ENCODE peak calls at places on chromosome 18, in seven cellular contexts. I is SK-N-SH, S is GM12878, J is HCT116, Q is HepG2, O is H1, T is K562. F is an unnamed sample.

GRCh38 chr18:78875268-78875997 is 104.2 kb upstream of the SALL3 start:
- DNase-seq in I (peak; percentile 38), S (no peak), J (peak; percentile 19), Q (peak; percentile 8), O (peak; percentile 36), T (peak; percentile 19), F (peak; percentile 65)

GRCh38 chr18:36561046-36561445 is 263.5 kb downstream of the FHOD3 start:
- DNase-seq in I (no peak), S (no peak), J (no peak), Q (no peak), O (no peak), T (no peak), F (no peak)

GRCh38 chr18:31399336-31400032 is 22.9 kb downstream of the DSG4 start:
- DNase-seq in I (no peak), S (no peak), J (peak; percentile 83), Q (peak; percentile 55), O (no peak), T (no peak), F (no peak)

GRCh38 chr18:62759704-62760402 is 44.5 kb downstream of the PHLPP1 start:
- DNase-seq in I (no peak), S (no peak), J (no peak), Q (no peak), O (no peak), T (no peak), F (no peak)

GRCh38 chr18:9758624-9759075 is 50.5 kb downstream of the RAB31 start:
- DNase-seq in I (no peak), S (no peak), J (no peak), Q (no peak), O (no peak), T (no peak), F (no peak)

GRCh38 chr18:10878703-10879102 is 270.7 kb downstream of the PIEZO2 start:
- DNase-seq in I (no peak), S (peak; percentile 93), J (no peak), Q (no peak), O (no peak), T (no peak), F (no peak)

GRCh38 chr18:42296192-42296591 is 341.2 kb downstream of the PIK3C3 start:
- DNase-seq in I (no peak), S (no peak), J (no peak), Q (no peak), O (no peak), T (no peak), F (no peak)

GRCh38 chr18:59932401-59932800 is 32.6 kb downstream of the PMAIP1 start:
- DNase-seq in I (peak; percentile 30), S (no peak), J (no peak), Q (no peak), O (no peak), T (no peak), F (no peak)

GRCh38 chr18:49976810-49977209 is 163.5 kb upstream of the ACAA2 start:
- DNase-seq in I (no peak), S (no peak), J (no peak), Q (no peak), O (no peak), T (no peak), F (no peak)

GRCh38 chr18:10274327-10274726 is 180.1 kb upstream of the APCDD1 start:
- DNase-seq in I (no peak), S (no peak), J (no peak), Q (no peak), O (no peak), T (no peak), F (no peak)

GRCh38 chr18:44869533-44869932 is 188.8 kb downstream of the SETBP1 start:
- DNase-seq in I (no peak), S (no peak), J (no peak), Q (no peak), O (no peak), T (no peak), F (no peak)

GRCh38 chr18:35542356-35542755 is 39.2 kb upstream of the GALNT1 start:
- DNase-seq in I (no peak), S (no peak), J (no peak), Q (no peak), O (no peak), T (no peak), F (no peak)

GRCh38 chr18:63177822-63178525 is 141.6 kb downstream of the BCL2 start:
- DNase-seq in I (no peak), S (no peak), J (no peak), Q (no peak), O (no peak), T (no peak), F (peak; percentile 63)

GRCh38 chr18:10798727-10799435 is 273.1 kb downstream of the NAPG start:
- DNase-seq in I (no peak), S (no peak), J (no peak), Q (peak; percentile 19), O (no peak), T (peak; percentile 22), F (no peak)

GRCh38 chr18:24766376-24766775 is 305.9 kb downstream of the HRH4 start:
- DNase-seq in I (no peak), S (no peak), J (no peak), Q (no peak), O (no peak), T (no peak), F (no peak)

GRCh38 chr18:76452357-76452756 is 42.7 kb downstream of the ZNF516 start:
- DNase-seq in I (no peak), S (no peak), J (no peak), Q (no peak), O (no peak), T (no peak), F (no peak)

GRCh38 chr18:40877096-40877495 is 1077.9 kb upstream of the PIK3C3 start:
- DNase-seq in I (no peak), S (no peak), J (no peak), Q (no peak), O (no peak), T (no peak), F (no peak)

GRCh38 chr18:47184419-47185050 is 8.4 kb upstream of the IER3IP1 start:
- DNase-seq in I (no peak), S (no peak), J (peak; percentile 27), Q (peak; percentile 52), O (no peak), T (peak; percentile 37), F (no peak)

GRCh38 chr18:44464401-44465185 is 216.1 kb upstream of the SETBP1 start:
- DNase-seq in I (no peak), S (no peak), J (no peak), Q (no peak), O (no peak), T (no peak), F (no peak)

GRCh38 chr18:63346031-63346430 is 21.0 kb downstream of the KDSR start:
- DNase-seq in I (no peak), S (no peak), J (no peak), Q (no peak), O (no peak), T (no peak), F (no peak)

GRCh38 chr18:38900445-38900844 is 1334.8 kb upstream of the CELF4 start:
- DNase-seq in I (no peak), S (no peak), J (no peak), Q (no peak), O (no peak), T (no peak), F (no peak)

GRCh38 chr18:38898167-38898566 is 1332.6 kb upstream of the CELF4 start:
- DNase-seq in I (no peak), S (no peak), J (no peak), Q (no peak), O (no peak), T (no peak), F (no peak)
- TF ChIP-seq JUND in I (no peak), S (no peak), J (no peak), Q (no peak), O (no peak), T (no peak), F (no peak)

DNA sequence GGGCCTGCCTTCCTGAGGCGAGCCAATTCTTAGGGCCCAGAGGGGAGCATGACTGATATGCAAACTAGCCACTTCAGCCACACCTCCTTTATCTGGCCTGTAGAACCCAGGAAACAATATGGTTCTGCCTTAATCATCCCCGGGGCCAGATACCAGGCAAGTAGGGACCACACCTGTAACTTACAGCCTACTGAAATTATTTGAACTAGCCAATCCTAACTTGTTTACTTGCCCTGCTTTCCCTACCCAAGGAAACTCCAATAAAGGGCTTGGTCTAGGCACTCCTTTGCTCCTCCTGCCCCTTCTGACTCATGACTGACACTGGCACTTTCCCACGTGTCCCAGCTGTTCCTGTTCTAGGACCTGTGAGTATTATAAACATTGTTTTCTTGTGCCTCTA is 57.6 kb downstream of the MYOM1 start:
- DNase-seq in I (no peak), S (no peak), J (no peak), Q (no peak), O (no peak), T (no peak), F (no peak)
- TF ChIP-seq JUND in I (no peak), S (no peak), J (no peak), Q (no peak), O (no peak), T (peak; percentile 22), F (no peak)

GRCh38 chr18:52339891-52340371 is at the start of gene DCC:
- DNase-seq in I (peak; percentile 68), S (no peak), J (no peak), Q (peak; percentile 2), O (no peak), T (no peak), F (peak; percentile 65)
- TF ChIP-seq JUND in I (no peak), S (no peak), J (no peak), Q (no peak), O (no peak), T (no peak), F (no peak)

GRCh38 chr18:74631242-74632087 is 33.8 kb downstream of the ZNF407 start:
- DNase-seq in I (no peak), S (no peak), J (no peak), Q (no peak), O (no peak), T (no peak), F (no peak)

GRCh38 chr18:74632088-74632679 is 34.5 kb downstream of the ZNF407 start:
- DNase-seq in I (no peak), S (no peak), J (no peak), Q (no peak), O (no peak), T (no peak), F (no peak)

GRCh38 chr18:74635202-74635969 is 37.7 kb downstream of the ZNF407 start:
- DNase-seq in I (no peak), S (no peak), J (no peak), Q (no peak), O (no peak), T (no peak), F (no peak)

GRCh38 chr18:74632856-74633255 is 35.2 kb downstream of the ZNF407 start:
- DNase-seq in I (no peak), S (no peak), J (no peak), Q (no peak), O (no peak), T (no peak), F (no peak)

DNA sequence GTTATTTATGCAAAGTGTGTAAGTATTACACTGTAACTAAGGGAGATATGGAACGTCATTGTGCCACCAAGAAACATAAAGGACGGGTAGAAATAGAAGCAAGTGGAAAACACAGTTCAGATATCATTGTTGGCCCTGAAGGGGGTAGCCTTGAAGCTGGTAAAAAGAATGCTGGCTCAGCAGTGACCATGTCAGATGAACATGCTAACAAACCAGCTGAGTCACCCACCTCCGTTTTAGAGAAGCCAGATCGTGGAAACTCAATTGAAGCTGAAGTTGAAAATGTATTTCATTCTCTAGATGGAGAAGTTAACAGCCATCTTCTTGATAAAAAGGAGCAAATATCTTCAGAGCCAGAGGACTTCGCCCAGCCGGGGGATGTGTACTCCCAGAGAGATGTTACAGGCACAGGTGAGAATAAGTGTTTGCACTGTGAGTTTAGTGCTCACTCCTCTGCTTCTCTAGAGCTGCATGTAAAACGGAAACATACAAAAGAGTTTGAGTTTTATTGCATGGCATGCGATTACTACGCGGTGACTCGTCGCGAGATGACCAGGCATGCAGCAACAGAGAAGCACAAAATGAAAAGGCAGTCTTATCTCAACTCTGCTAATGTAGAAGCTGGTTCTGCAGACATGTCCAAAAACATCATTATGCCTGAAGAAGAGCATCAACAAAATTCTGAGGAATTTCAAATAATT is 36.1 kb downstream of the ZNF407 start:
- DNase-seq in I (no peak), S (no peak), J (no peak), Q (no peak), O (no peak), T (no peak), F (no peak)
- TF ChIP-seq JUND in I (no peak), S (no peak), J (no peak), Q (no peak), O (no peak), T (no peak), F (no peak)